ENCODE peak calls at places on chromosomes 7 and 10, in five cellular contexts. One of them, this sample, is unnamed.

GRCh38 chr10:44865289-44865671 is 45.9 kb upstream of the TMEM72 start:
- DNase-seq in neuronal stem cell: no peak
- DNase-seq in substantia nigra: no peak
- DNase-seq in effector CD4-positive, alpha-beta T cell: no peak
- DNase-seq in NCI-H1048: no peak
- DNase-seq in this sample: no peak

GRCh38 chr7:30829476-30829875 is 58.3 kb downstream of the MINDY4 start:
- DNase-seq in neuronal stem cell: no peak
- DNase-seq in substantia nigra: no peak
- DNase-seq in effector CD4-positive, alpha-beta T cell: no peak
- DNase-seq in NCI-H1048: no peak
- DNase-seq in this sample: no peak

GRCh38 chr7:149811221-149811620 is 27.0 kb upstream of the ZNF862 start:
- DNase-seq in neuronal stem cell: no peak
- DNase-seq in substantia nigra: no peak
- DNase-seq in effector CD4-positive, alpha-beta T cell: no peak
- DNase-seq in NCI-H1048: no peak
- DNase-seq in this sample: no peak

GRCh38 chr7:1050956-1051690 is 6.8 kb downstream of the GPR146 start:
- DNase-seq in neuronal stem cell: no peak
- DNase-seq in substantia nigra: no peak
- DNase-seq in effector CD4-positive, alpha-beta T cell: no peak
- DNase-seq in NCI-H1048: no peak
- DNase-seq in this sample: no peak

GRCh38 chr7:19705663-19706062 is 3.2 kb downstream of the POLR1F start:
- DNase-seq in neuronal stem cell: no peak
- DNase-seq in substantia nigra: no peak
- DNase-seq in effector CD4-positive, alpha-beta T cell: no peak
- DNase-seq in NCI-H1048: no peak
- DNase-seq in this sample: no peak

GRCh38 chr10:70909326-70909935 is 21.1 kb upstream of the PCBD1 start:
- DNase-seq in neuronal stem cell: no peak
- DNase-seq in substantia nigra: no peak
- DNase-seq in effector CD4-positive, alpha-beta T cell: no peak
- DNase-seq in NCI-H1048: no peak
- DNase-seq in this sample: no peak

GRCh38 chr7:69677054-69677847 is 79.0 kb downstream of the AUTS2 start:
- DNase-seq in neuronal stem cell: no peak
- DNase-seq in substantia nigra: no peak
- DNase-seq in effector CD4-positive, alpha-beta T cell: no peak
- DNase-seq in NCI-H1048: no peak
- DNase-seq in this sample: no peak

GRCh38 chr7:16926283-16926682 is 44.5 kb upstream of the AGR3 start:
- DNase-seq in neuronal stem cell: no peak
- DNase-seq in substantia nigra: no peak
- DNase-seq in effector CD4-positive, alpha-beta T cell: no peak
- DNase-seq in NCI-H1048: no peak
- DNase-seq in this sample: no peak

GRCh38 chr10:108970016-108970415 is 953.3 kb downstream of the XPNPEP1 start:
- DNase-seq in neuronal stem cell: peak; percentile 69
- DNase-seq in substantia nigra: no peak
- DNase-seq in effector CD4-positive, alpha-beta T cell: no peak
- DNase-seq in NCI-H1048: peak; percentile 6
- DNase-seq in this sample: no peak

GRCh38 chr10:12684784-12685183 is 316.7 kb downstream of the CCDC3 start:
- DNase-seq in neuronal stem cell: no peak
- DNase-seq in substantia nigra: no peak
- DNase-seq in effector CD4-positive, alpha-beta T cell: no peak
- DNase-seq in NCI-H1048: no peak
- DNase-seq in this sample: no peak

GRCh38 chr7:94414481-94414880 is 19.8 kb downstream of the COL1A2 start:
- DNase-seq in neuronal stem cell: no peak
- DNase-seq in substantia nigra: no peak
- DNase-seq in effector CD4-positive, alpha-beta T cell: no peak
- DNase-seq in NCI-H1048: no peak
- DNase-seq in this sample: no peak

GRCh38 chr7:77404635-77405034 is 11.5 kb downstream of the GSAP start:
- DNase-seq in neuronal stem cell: no peak
- DNase-seq in substantia nigra: no peak
- DNase-seq in effector CD4-positive, alpha-beta T cell: no peak
- DNase-seq in NCI-H1048: no peak
- DNase-seq in this sample: no peak

GRCh38 chr10:9853405-9854010 is 1164.2 kb upstream of the CELF2 start:
- DNase-seq in neuronal stem cell: no peak
- DNase-seq in substantia nigra: no peak
- DNase-seq in effector CD4-positive, alpha-beta T cell: no peak
- DNase-seq in NCI-H1048: no peak
- DNase-seq in this sample: no peak

GRCh38 chr7:105399043-105399725 is 10.5 kb upstream of the SRPK2 start:
- DNase-seq in neuronal stem cell: no peak
- DNase-seq in substantia nigra: no peak
- DNase-seq in effector CD4-positive, alpha-beta T cell: no peak
- DNase-seq in NCI-H1048: no peak
- DNase-seq in this sample: peak; percentile 69

GRCh38 chr10:80487791-80488538 is 33.9 kb downstream of the TSPAN14 start:
- DNase-seq in neuronal stem cell: no peak
- DNase-seq in substantia nigra: no peak
- DNase-seq in effector CD4-positive, alpha-beta T cell: peak; percentile 44
- DNase-seq in NCI-H1048: no peak
- DNase-seq in this sample: no peak

GRCh38 chr10:114703377-114704125 is 45.5 kb upstream of the ABLIM1 start:
- DNase-seq in neuronal stem cell: no peak
- DNase-seq in substantia nigra: no peak
- DNase-seq in effector CD4-positive, alpha-beta T cell: no peak
- DNase-seq in NCI-H1048: no peak
- DNase-seq in this sample: no peak

GRCh38 chr10:15879058-15879457 is 18.8 kb upstream of the MINDY3 start:
- DNase-seq in neuronal stem cell: no peak
- DNase-seq in substantia nigra: no peak
- DNase-seq in effector CD4-positive, alpha-beta T cell: no peak
- DNase-seq in NCI-H1048: peak; percentile 4
- DNase-seq in this sample: peak; percentile 39

GRCh38 chr7:44158873-44159631 is 17.9 kb upstream of the MYL7 start:
- DNase-seq in neuronal stem cell: no peak
- DNase-seq in substantia nigra: no peak
- DNase-seq in effector CD4-positive, alpha-beta T cell: no peak
- DNase-seq in NCI-H1048: no peak
- DNase-seq in this sample: no peak

GRCh38 chr7:30799206-30799975 is 28.2 kb downstream of the MINDY4 start:
- DNase-seq in neuronal stem cell: no peak
- DNase-seq in substantia nigra: no peak
- DNase-seq in effector CD4-positive, alpha-beta T cell: no peak
- DNase-seq in NCI-H1048: no peak
- DNase-seq in this sample: no peak

GRCh38 chr7:117217636-117218035 is 105.2 kb downstream of the WNT2 start:
- DNase-seq in neuronal stem cell: no peak
- DNase-seq in substantia nigra: no peak
- DNase-seq in effector CD4-positive, alpha-beta T cell: no peak
- DNase-seq in NCI-H1048: no peak
- DNase-seq in this sample: no peak

This sample was measured in NCI-H2227 treated with DMSO at 0.1 percent for 48 hours.